ENCODE peak calls at places on chromosomes 16 and 17, in six cellular contexts. N is lung, L is cardiac muscle cell, D is endothelial cell of umbilical vein, C is fibroblast of lung, A is breast epithelium. I is an unnamed sample. For H3K4me1, the result is how much of the 10 kb centered on the place peaks cover.

GRCh38 chr17:57403241-57403640 is 146.9 kb downstream of the MSI2 start:
- DNase-seq in N (no peak), L (no peak), D (no peak), C (no peak), A (peak), I (no peak)

GRCh38 chr17:45339646-45340605 is 23.1 kb upstream of the MAP3K14 start:
- DNase-seq in N (no peak), L (no peak), D (no peak), C (no peak), A (no peak), I (peak)

GRCh38 chr17:44892250-44892649 is 7.0 kb downstream of the EFTUD2 start:
- DNase-seq in N (no peak), L (no peak), D (no peak), C (no peak), A (no peak), I (no peak)

GRCh38 chr17:68356520-68356919 is 65.2 kb downstream of the ARSG start:
- DNase-seq in N (no peak), L (no peak), D (no peak), C (peak), A (no peak), I (no peak)

GRCh38 chr17:40174528-40174927 is 2.7 kb upstream of the RAPGEFL1 start:
- DNase-seq in N (no peak), L (no peak), D (no peak), C (no peak), A (no peak), I (no peak)

GRCh38 chr16:12543700-12544476 is 259.8 kb downstream of the CPPED1 start:
- DNase-seq in N (no peak), L (no peak), D (no peak), C (peak), A (no peak), I (no peak)

GRCh38 chr17:64580384-64581307 is 73.9 kb downstream of the CEP95 start:
- DNase-seq in N (no peak), L (no peak), D (no peak), C (peak), A (no peak), I (no peak)

GRCh38 chr17:54982399-54982798 is 13.8 kb downstream of the STXBP4 start:
- DNase-seq in N (no peak), L (peak), D (peak), C (peak), A (no peak), I (no peak)

GRCh38 chr17:1259910-1260389 is 10.3 kb upstream of the BHLHA9 start:
- DNase-seq in N (no peak), L (peak), D (no peak), C (no peak), A (no peak), I (no peak)

GRCh38 chr16:72937360-72937759 is 110.6 kb downstream of the ZFHX3 start:
- DNase-seq in N (no peak), L (no peak), D (no peak), C (no peak), A (no peak), I (no peak)

GRCh38 chr17:189444-189843 is 8.0 kb upstream of the DOC2B start:
- DNase-seq in N (no peak), L (no peak), D (no peak), C (no peak), A (no peak), I (no peak)

GRCh38 chr16:60142991-60143705 is 1409.0 kb upstream of the GOT2 start:
- DNase-seq in N (no peak), L (no peak), D (peak), C (peak), A (no peak), I (no peak)

GRCh38 chr17:41377546-41377945 is 4.6 kb downstream of the KRT34 start:
- DNase-seq in N (no peak), L (peak), D (peak), C (peak), A (no peak), I (no peak)

GRCh38 chr17:31663576-31663975 is 195.5 kb downstream of the COPRS start:
- DNase-seq in N (no peak), L (peak), D (peak), C (peak), A (no peak), I (no peak)

GRCh38 chr16:678858-679807 is 1.1 kb upstream of the STUB1 start:
- DNase-seq in N (peak), L (peak), D (peak), C (peak), A (peak), I (peak)

GRCh38 chr17:28963212-28963611 is 11.9 kb upstream of the PHF12 start:
- DNase-seq in N (no peak), L (peak), D (no peak), C (no peak), A (no peak), I (no peak)

GRCh38 chr16:85448557-85449194 is 164.4 kb upstream of the GSE1 start:
- DNase-seq in N (no peak), L (no peak), D (no peak), C (no peak), A (no peak), I (peak)

GRCh38 chr17:72614476-72614870 is 478.0 kb downstream of the SLC39A11 start:
- DNase-seq in N (no peak), L (no peak), D (no peak), C (peak), A (no peak), I (no peak)

GRCh38 chr16:733382-734207 is 6.7 kb downstream of the HAGHL start:
- DNase-seq in N (no peak), L (no peak), D (no peak), C (no peak), A (no peak), I (peak)

GRCh38 chr16:76665571-76666275 is 388.5 kb downstream of the CNTNAP4 start:
- DNase-seq in N (no peak), L (no peak), D (no peak), C (no peak), A (no peak), I (no peak)

GRCh38 chr17:44831270-44831770 is 1.2 kb upstream of the GJC1 start:
- DNase-seq in N (no peak), L (no peak), D (no peak), C (no peak), A (no peak), I (no peak)

GRCh38 chr16:74469946-74470478 is 48.7 kb upstream of the CLEC18B start:
- DNase-seq in N (no peak), L (no peak), D (no peak), C (no peak), A (no peak), I (no peak)

GRCh38 chr17:19332371-19333131 is 30.0 kb downstream of the B9D1 start:
- DNase-seq in N (no peak), L (no peak), D (no peak), C (no peak), A (no peak), I (no peak)

GRCh38 chr17:41687828-41688640 is 651 bp upstream of the EIF1 start:
- DNase-seq in N (peak), L (peak), D (no peak), C (no peak), A (peak), I (peak)

GRCh38 chr17:9242983-9243382 is 221.7 kb downstream of the NTN1 start:
- DNase-seq in N (no peak), L (no peak), D (no peak), C (no peak), A (no peak), I (no peak)

GRCh38 chr16:8936421-8936820 is 27.3 kb downstream of the USP7 start:
- DNase-seq in N (no peak), L (peak), D (peak), C (peak), A (no peak), I (no peak)

GRCh38 chr17:63516910-63517824 is 6.0 kb upstream of the KCNH6 start:
- DNase-seq in N (no peak), L (peak), D (no peak), C (peak), A (no peak), I (no peak)

GRCh38 chr17:238071-238963 is 56.9 kb upstream of the DOC2B start:
- DNase-seq in N (no peak), L (no peak), D (no peak), C (no peak), A (no peak), I (peak)

GRCh38 chr17:14019186-14019956 is 49.9 kb upstream of the COX10 start:
- DNase-seq in N (no peak), L (peak), D (no peak), C (peak), A (no peak), I (no peak)

GRCh38 chr16:81650982-81651562 is 128.0 kb upstream of the PLCG2 start:
- DNase-seq in N (peak), L (peak), D (no peak), C (peak), A (no peak), I (no peak)

GRCh38 chr17:8757189-8757588 is 1.2 kb downstream of the SPDYE4 start:
- DNase-seq in N (no peak), L (no peak), D (no peak), C (no peak), A (no peak), I (no peak)

GRCh38 chr17:55322451-55322985 is 57.8 kb downstream of the HLF start:
- DNase-seq in N (no peak), L (no peak), D (no peak), C (no peak), A (no peak), I (no peak)

GRCh38 chr16:23595951-23596720 is at the start of gene NDUFAB1:
- DNase-seq in N (peak), L (peak), D (peak), C (peak), A (peak), I (peak)

GRCh38 chr16:76265434-76266045 is 11.7 kb upstream of the CNTNAP4 start:
- DNase-seq in N (no peak), L (peak), D (no peak), C (peak), A (no peak), I (no peak)

GRCh38 chr17:17515921-17516295 is 19.7 kb upstream of the RASD1 start:
- DNase-seq in N (no peak), L (peak), D (no peak), C (peak), A (no peak), I (no peak)

GRCh38 chr16:80029706-80030481 is 429.4 kb upstream of the MAF start:
- DNase-seq in N (no peak), L (no peak), D (no peak), C (no peak), A (no peak), I (no peak)

GRCh38 chr17:74758846-74759163 is 10.4 kb downstream of the NHERF1 start:
- DNase-seq in N (no peak), L (no peak), D (no peak), C (no peak), A (no peak), I (no peak)

GRCh38 chr16:47574091-47575054 is 113.2 kb downstream of the PHKB start:
- DNase-seq in N (no peak), L (peak), D (no peak), C (peak), A (no peak), I (no peak)

DNA sequence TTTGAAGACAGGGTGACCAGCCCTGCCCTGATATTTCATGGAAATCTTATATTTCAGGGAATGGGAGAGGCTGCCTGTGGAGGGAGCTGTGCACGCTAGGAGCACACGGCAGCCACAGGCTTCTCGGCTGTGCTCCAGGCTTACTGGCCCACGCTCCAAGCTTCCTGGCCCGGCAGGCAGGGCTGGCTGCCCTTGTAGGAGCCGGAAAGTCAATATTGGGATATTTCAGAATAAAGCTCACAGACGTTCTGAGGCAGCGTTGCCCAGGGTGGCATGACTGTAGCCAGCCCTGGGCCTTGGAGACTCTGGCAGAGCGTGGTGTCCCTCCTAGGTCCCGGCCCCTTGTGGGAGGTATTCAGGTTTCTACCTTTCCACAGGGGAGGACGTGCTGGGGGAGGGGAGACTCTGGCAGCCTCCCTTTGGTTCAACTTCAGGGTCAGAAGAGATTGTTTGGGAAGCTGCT is 95.6 kb downstream of the NPIPB11 start:
- DNase-seq in N (no peak), L (no peak), D (no peak), C (peak), A (no peak), I (peak)
- TF ChIP-seq CTCF in N (no peak), L (no peak), D (no peak), C (peak), A (no peak), I (no peak)

GRCh38 chr16:49704586-49705155 is 151.2 kb downstream of the ZNF423 start:
- DNase-seq in N (no peak), L (no peak), D (no peak), C (no peak), A (no peak), I (no peak)
- H3K4me1 ChIP-seq in N (under half), L (under half), D (under half), C (under half), A (under half), I (under half)

DNA sequence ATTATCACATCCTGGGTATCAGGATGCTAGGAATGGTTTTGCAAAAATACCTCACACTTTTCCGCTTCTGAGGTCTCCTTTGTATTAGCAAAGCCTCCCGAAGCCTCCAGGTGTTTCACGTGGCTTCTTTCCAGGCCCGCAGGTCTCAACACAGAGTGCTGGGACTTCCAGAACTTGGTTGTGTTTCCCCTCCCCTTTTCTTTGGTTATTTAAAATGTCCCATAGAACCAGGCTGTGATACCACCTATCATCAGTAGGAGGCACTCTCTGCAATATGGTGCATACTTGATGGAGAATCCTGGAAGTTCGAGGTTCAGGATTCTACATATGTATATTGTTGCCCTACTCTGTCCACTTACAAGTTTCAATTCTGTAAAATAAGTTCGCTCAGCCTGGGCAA is 28.8 kb downstream of the ATP2C2 start:
- DNase-seq in N (no peak), L (no peak), D (no peak), C (no peak), A (no peak), I (no peak)
- TF ChIP-seq CTCF in N (no peak), L (peak), D (no peak), C (no peak), A (no peak), I (no peak)

GRCh38 chr16:4376820-4377572 is 5.3 kb downstream of the VASN start:
- DNase-seq in N (no peak), L (no peak), D (no peak), C (no peak), A (no peak), I (no peak)

GRCh38 chr16:4378202-4378666 is 6.6 kb downstream of the VASN start:
- DNase-seq in N (no peak), L (no peak), D (no peak), C (no peak), A (no peak), I (no peak)

GRCh38 chr16:4376126-4376819 is 4.6 kb downstream of the VASN start:
- DNase-seq in N (peak), L (peak), D (no peak), C (peak), A (peak), I (peak)

GRCh38 chr16:4379001-4379688 is 7.5 kb downstream of the VASN start:
- DNase-seq in N (no peak), L (no peak), D (no peak), C (no peak), A (no peak), I (no peak)

DNA sequence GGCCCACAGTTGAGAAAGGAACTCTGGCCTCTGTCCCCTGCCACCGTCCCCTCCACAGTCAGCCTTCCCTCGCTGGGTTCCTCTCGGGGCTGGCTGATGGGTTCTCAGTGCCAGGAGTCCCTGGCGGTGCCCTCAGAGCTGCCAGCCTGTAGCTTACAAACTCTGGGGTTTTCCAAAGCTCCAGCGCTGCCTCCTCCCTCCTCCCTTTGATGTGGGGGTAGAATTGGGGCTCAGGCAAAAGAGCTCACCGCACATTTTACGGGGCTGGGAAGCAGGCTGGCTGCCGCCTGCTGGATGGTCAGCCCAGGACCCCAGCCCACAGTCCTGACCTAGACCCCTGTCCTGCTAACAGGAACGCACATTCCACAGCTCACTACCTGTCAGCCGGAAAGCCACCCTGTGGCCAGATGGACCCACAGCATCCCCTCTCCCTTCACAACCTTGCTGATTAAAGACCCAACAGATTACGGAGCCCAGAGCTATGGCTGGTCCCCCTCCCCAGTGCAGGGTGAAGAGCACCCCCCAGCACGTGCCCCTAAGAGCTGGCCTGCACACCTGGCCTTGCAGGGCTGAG is 6.0 kb downstream of the VASN start:
- DNase-seq in N (no peak), L (no peak), D (no peak), C (no peak), A (no peak), I (no peak)
- H3K4me1 ChIP-seq in N (under half), L (under half), D (under half), C (under half), A (under half), I (under half)

DNA sequence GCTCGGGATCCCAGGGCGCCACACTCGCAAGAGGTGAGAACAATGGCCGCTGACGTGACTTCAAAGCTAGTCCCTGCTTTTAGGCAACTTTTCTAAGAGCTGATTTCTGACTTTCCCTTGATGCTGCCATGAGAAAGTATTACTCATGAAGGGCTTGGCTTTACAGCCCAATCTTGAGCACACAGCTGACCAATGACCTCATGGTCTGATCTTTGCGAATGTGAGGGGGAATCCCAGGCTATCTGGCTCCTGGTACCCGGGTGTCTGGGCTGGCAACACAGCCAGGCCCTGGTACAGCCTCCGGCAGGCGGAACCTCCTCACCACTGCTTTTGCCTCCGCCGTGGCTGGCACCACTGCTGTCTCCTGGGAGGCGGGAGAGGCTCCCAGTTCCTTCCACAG is 17.5 kb downstream of the NDUFAF8 start:
- DNase-seq in N (no peak), L (no peak), D (no peak), C (peak), A (no peak), I (no peak)
- TF ChIP-seq CTCF in N (no peak), L (no peak), D (no peak), C (no peak), A (no peak), I (no peak)

GRCh38 chr17:81920612-81921530 is 2.9 kb upstream of the SIRT7 start:
- DNase-seq in N (no peak), L (no peak), D (no peak), C (no peak), A (no peak), I (no peak)
- H3K4me1 ChIP-seq in N (under half), L (under half), D (under half), C (under half), A (under half), I (under half)

GRCh38 chr16:3959148-3959547 is 78.6 kb upstream of the CREBBP start:
- DNase-seq in N (peak), L (peak), D (no peak), C (peak), A (no peak), I (no peak)
- TF ChIP-seq CTCF in N (no peak), L (no peak), D (no peak), C (no peak), A (no peak), I (no peak)

DNA sequence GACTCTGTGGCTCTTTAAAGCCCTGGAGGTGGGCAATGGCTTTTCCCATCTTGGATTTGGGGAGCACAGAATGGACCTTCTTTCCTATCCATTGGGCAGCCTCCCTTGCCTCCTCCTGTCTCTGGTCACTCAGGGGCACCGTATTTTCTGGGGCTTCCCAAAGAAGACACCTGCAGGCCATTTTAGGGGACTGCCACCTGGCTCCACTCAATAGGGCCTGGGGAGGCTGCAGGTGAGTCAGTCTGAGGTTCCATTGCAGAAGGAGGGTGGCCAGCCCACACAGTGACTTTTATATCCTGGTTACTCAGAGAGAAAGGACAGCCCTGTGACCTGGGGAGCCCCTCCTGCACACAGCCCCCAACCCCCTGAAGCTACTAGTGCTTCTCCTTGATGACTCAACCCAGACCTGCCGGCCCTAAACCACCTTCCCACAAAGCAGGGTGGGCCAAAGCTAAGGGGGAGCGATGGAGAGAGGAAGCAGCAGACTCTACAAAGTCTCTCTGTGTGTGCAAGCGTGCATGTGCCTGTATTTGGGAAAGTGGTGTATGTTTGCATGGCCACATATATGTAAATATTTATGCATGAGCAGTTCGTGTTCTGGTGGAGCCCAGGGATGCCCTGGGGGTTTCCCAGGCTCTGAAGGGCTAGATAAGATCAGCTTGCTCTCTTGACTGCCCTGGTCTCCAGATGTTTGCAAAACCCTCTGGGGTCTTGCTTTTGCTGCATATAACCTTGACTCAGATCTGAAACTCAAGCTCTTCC is 5.0 kb downstream of the CX3CL1 start:
- DNase-seq in N (no peak), L (peak), D (no peak), C (no peak), A (peak), I (no peak)
- H3K4me1 ChIP-seq in N (under half), L (under half), D (under half), C (under half), A (under half), I (under half)

I was measured in right lobe of liver.